ENCODE peak calls at places on chromosome 2, in nine cellular contexts. One of them, this sample, is unnamed.
A peak's percentile ranks its signal among the peaks of the same experiment; 100 is the strongest.

GRCh38 chr2:63855418-63856301 is 14.0 kb downstream of the UGP2 start:
- DNase-seq in Panc1: no peak
- DNase-seq in GM23338: no peak
- DNase-seq in K562: no peak
- DNase-seq in HepG2: no peak
- DNase-seq in HCT116: no peak
- DNase-seq in A549: no peak
- DNase-seq in SK-N-SH: no peak
- DNase-seq in GM12878: no peak
- DNase-seq in this sample: no peak

GRCh38 chr2:226352941-226353558 is 446.6 kb downstream of the IRS1 start:
- DNase-seq in GM12878: no peak
- DNase-seq in HepG2: no peak
- DNase-seq in A549: no peak
- DNase-seq in SK-N-SH: no peak
- DNase-seq in GM23338: no peak
- DNase-seq in K562: no peak
- DNase-seq in Panc1: no peak
- DNase-seq in HCT116: no peak
- DNase-seq in this sample: no peak

GRCh38 chr2:88180594-88181240 is 10.6 kb downstream of the THNSL2 start:
- DNase-seq in A549: peak; percentile 45
- DNase-seq in GM23338: no peak
- DNase-seq in SK-N-SH: no peak
- DNase-seq in HepG2: no peak
- DNase-seq in K562: no peak
- DNase-seq in HCT116: no peak
- DNase-seq in Panc1: no peak
- DNase-seq in GM12878: no peak
- DNase-seq in this sample: no peak

GRCh38 chr2:180124273-180124881 is 117.3 kb upstream of the CWC22 start:
- DNase-seq in HCT116: peak; percentile 51
- DNase-seq in A549: peak; percentile 53
- DNase-seq in GM12878: peak; percentile 4
- DNase-seq in SK-N-SH: peak; percentile 41
- DNase-seq in GM23338: peak; percentile 70
- DNase-seq in Panc1: peak; percentile 38
- DNase-seq in K562: peak; percentile 36
- DNase-seq in HepG2: peak; percentile 58
- DNase-seq in this sample: peak; percentile 8

GRCh38 chr2:241809383-241810303 is 650 bp downstream of the NEU4 start:
- DNase-seq in K562: no peak
- DNase-seq in HCT116: no peak
- DNase-seq in A549: no peak
- DNase-seq in SK-N-SH: peak; percentile 32
- DNase-seq in Panc1: no peak
- DNase-seq in GM12878: no peak
- DNase-seq in GM23338: no peak
- DNase-seq in HepG2: no peak
- DNase-seq in this sample: no peak

GRCh38 chr2:43255249-43255960 is 29.0 kb upstream of the ZFP36L2 start:
- DNase-seq in GM12878: no peak
- DNase-seq in SK-N-SH: no peak
- DNase-seq in A549: no peak
- DNase-seq in Panc1: no peak
- DNase-seq in HCT116: no peak
- DNase-seq in K562: no peak
- DNase-seq in HepG2: peak; percentile 59
- DNase-seq in GM23338: no peak
- DNase-seq in this sample: no peak

GRCh38 chr2:105802587-105802986 is 57.9 kb downstream of the NCK2 start:
- DNase-seq in A549: no peak
- DNase-seq in HepG2: no peak
- DNase-seq in K562: no peak
- DNase-seq in GM23338: no peak
- DNase-seq in HCT116: no peak
- DNase-seq in SK-N-SH: no peak
- DNase-seq in Panc1: no peak
- DNase-seq in GM12878: peak; percentile 74
- DNase-seq in this sample: no peak

GRCh38 chr2:46655551-46656436 is 176.4 kb downstream of the TMEM247 start:
- DNase-seq in HepG2: no peak
- DNase-seq in GM23338: no peak
- DNase-seq in Panc1: no peak
- DNase-seq in HCT116: no peak
- DNase-seq in A549: no peak
- DNase-seq in GM12878: no peak
- DNase-seq in SK-N-SH: no peak
- DNase-seq in K562: no peak
- DNase-seq in this sample: no peak

GRCh38 chr2:71500426-71501079 is 47.2 kb downstream of the DYSF start:
- DNase-seq in K562: no peak
- DNase-seq in HepG2: no peak
- DNase-seq in HCT116: no peak
- DNase-seq in SK-N-SH: no peak
- DNase-seq in GM12878: no peak
- DNase-seq in Panc1: no peak
- DNase-seq in GM23338: peak; percentile 19
- DNase-seq in A549: no peak
- DNase-seq in this sample: no peak

GRCh38 chr2:3037196-3038194 is 340.1 kb downstream of the EIPR1 start:
- DNase-seq in HepG2: no peak
- DNase-seq in GM12878: no peak
- DNase-seq in A549: no peak
- DNase-seq in SK-N-SH: peak; percentile 24
- DNase-seq in GM23338: no peak
- DNase-seq in Panc1: no peak
- DNase-seq in K562: no peak
- DNase-seq in HCT116: no peak
- DNase-seq in this sample: no peak

GRCh38 chr2:205858781-205859478 is 176.6 kb downstream of the NRP2 start:
- DNase-seq in Panc1: no peak
- DNase-seq in SK-N-SH: no peak
- DNase-seq in HCT116: no peak
- DNase-seq in GM12878: no peak
- DNase-seq in A549: no peak
- DNase-seq in HepG2: no peak
- DNase-seq in GM23338: peak; percentile 28
- DNase-seq in K562: no peak
- DNase-seq in this sample: no peak

GRCh38 chr2:65554765-65555561 is 122.6 kb upstream of the SPRED2 start:
- DNase-seq in HepG2: no peak
- DNase-seq in K562: peak; percentile 30
- DNase-seq in GM12878: peak; percentile 42
- DNase-seq in HCT116: no peak
- DNase-seq in GM23338: no peak
- DNase-seq in A549: no peak
- DNase-seq in Panc1: no peak
- DNase-seq in SK-N-SH: no peak
- DNase-seq in this sample: peak; percentile 5

GRCh38 chr2:118752762-118753429 is 94.6 kb downstream of the EN1 start:
- DNase-seq in K562: peak; percentile 50
- DNase-seq in SK-N-SH: no peak
- DNase-seq in A549: no peak
- DNase-seq in Panc1: no peak
- DNase-seq in HCT116: no peak
- DNase-seq in GM23338: no peak
- DNase-seq in GM12878: no peak
- DNase-seq in HepG2: no peak
- DNase-seq in this sample: no peak
- TF ChIP-seq REST in K562: no peak
- TF ChIP-seq REST in SK-N-SH: no peak
- TF ChIP-seq REST in A549: no peak
- TF ChIP-seq REST in Panc1: no peak
- TF ChIP-seq REST in HCT116: no peak
- TF ChIP-seq REST in GM23338: no peak
- TF ChIP-seq REST in GM12878: no peak
- TF ChIP-seq REST in HepG2: no peak
- TF ChIP-seq REST in this sample: no peak

DNA sequence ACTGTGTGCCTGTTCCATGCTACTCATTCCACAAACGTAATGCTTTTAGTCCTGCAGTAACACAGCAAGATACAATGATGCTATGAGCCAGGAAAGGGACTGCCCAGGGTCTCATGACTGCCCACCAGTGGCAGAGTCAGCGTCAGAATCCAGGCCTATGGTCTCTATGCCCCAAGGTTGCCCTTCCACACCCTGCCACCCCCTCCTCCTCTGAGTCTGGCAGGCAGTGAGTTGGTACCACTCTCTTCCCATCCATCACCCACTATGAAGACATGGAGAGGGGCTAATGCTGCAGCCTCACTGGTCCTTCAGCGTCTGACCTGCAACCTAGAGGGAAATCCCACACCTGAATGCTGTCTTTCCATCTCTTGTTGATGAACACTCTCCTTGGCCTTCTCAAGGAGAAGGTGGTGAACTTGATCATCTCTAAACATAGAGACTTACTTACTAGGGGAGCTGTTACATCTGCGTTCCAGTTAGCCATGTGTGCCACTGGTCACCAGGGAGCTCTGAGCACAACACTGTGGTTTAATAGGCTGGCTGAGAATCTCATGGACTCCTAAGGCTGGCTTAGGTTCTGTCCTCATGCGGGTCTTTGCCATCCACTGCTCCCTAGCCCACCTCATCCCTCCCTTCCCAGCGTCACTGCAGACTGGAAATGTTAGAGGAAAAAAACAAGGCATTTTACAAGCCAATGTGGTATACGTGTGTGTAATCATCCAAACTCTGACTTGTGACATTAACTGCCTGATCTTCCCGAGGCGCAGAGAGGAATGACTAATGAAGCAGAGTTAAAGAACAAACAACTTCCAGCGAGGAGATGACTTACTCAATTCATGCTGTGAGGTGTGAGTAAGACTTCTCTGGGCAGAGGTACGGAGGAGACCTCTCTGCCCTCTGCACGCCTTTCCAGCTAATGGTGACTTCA is 28.8 kb downstream of the STEAP3 start:
- DNase-seq in SK-N-SH: no peak
- DNase-seq in Panc1: peak; percentile 91
- DNase-seq in HCT116: peak; percentile 91
- DNase-seq in K562: no peak
- DNase-seq in GM23338: no peak
- DNase-seq in GM12878: no peak
- DNase-seq in HepG2: no peak
- DNase-seq in A549: peak; percentile 89
- DNase-seq in this sample: no peak
- TF ChIP-seq CTCF in SK-N-SH: no peak
- TF ChIP-seq CTCF in Panc1: no peak
- TF ChIP-seq CTCF in HCT116: no peak
- TF ChIP-seq CTCF in K562: no peak
- TF ChIP-seq CTCF in GM23338: no peak
- TF ChIP-seq CTCF in GM12878: no peak
- TF ChIP-seq CTCF in HepG2: no peak
- TF ChIP-seq CTCF in A549: no peak
- TF ChIP-seq CTCF in this sample: no peak

GRCh38 chr2:99299580-99299979 is 1.4 kb downstream of the LYG1 start:
- DNase-seq in Panc1: no peak
- DNase-seq in GM12878: no peak
- DNase-seq in HCT116: no peak
- DNase-seq in A549: no peak
- DNase-seq in SK-N-SH: no peak
- DNase-seq in GM23338: no peak
- DNase-seq in K562: no peak
- DNase-seq in HepG2: no peak
- DNase-seq in this sample: no peak

GRCh38 chr2:99297990-99298389 is 3.0 kb downstream of the LYG1 start:
- DNase-seq in A549: no peak
- DNase-seq in Panc1: no peak
- DNase-seq in GM12878: no peak
- DNase-seq in GM23338: no peak
- DNase-seq in K562: no peak
- DNase-seq in HepG2: no peak
- DNase-seq in SK-N-SH: no peak
- DNase-seq in HCT116: no peak
- DNase-seq in this sample: no peak
- TF ChIP-seq REST in A549: no peak
- TF ChIP-seq REST in Panc1: no peak
- TF ChIP-seq REST in GM12878: no peak
- TF ChIP-seq REST in GM23338: no peak
- TF ChIP-seq REST in K562: no peak
- TF ChIP-seq REST in HepG2: no peak
- TF ChIP-seq REST in SK-N-SH: no peak
- TF ChIP-seq REST in HCT116: no peak
- TF ChIP-seq REST in this sample: no peak

GRCh38 chr2:131041402-131042160 is 51.7 kb downstream of the FAM168B start:
- DNase-seq in GM23338: no peak
- DNase-seq in GM12878: no peak
- DNase-seq in HepG2: no peak
- DNase-seq in K562: no peak
- DNase-seq in HCT116: no peak
- DNase-seq in SK-N-SH: no peak
- DNase-seq in A549: no peak
- DNase-seq in Panc1: no peak
- DNase-seq in this sample: no peak

GRCh38 chr2:131042161-131042775 is 51.0 kb downstream of the FAM168B start:
- DNase-seq in SK-N-SH: peak; percentile 42
- DNase-seq in HepG2: no peak
- DNase-seq in GM12878: no peak
- DNase-seq in HCT116: no peak
- DNase-seq in K562: peak; percentile 41
- DNase-seq in Panc1: no peak
- DNase-seq in A549: no peak
- DNase-seq in GM23338: no peak
- DNase-seq in this sample: peak; percentile 10

GRCh38 chr2:131039908-131040660 is 53.2 kb downstream of the FAM168B start:
- DNase-seq in HepG2: no peak
- DNase-seq in GM12878: no peak
- DNase-seq in SK-N-SH: no peak
- DNase-seq in GM23338: no peak
- DNase-seq in K562: no peak
- DNase-seq in A549: no peak
- DNase-seq in Panc1: no peak
- DNase-seq in HCT116: no peak
- DNase-seq in this sample: no peak

GRCh38 chr2:131039535-131039907 is 53.7 kb downstream of the FAM168B start:
- DNase-seq in HCT116: no peak
- DNase-seq in GM12878: no peak
- DNase-seq in Panc1: no peak
- DNase-seq in HepG2: no peak
- DNase-seq in A549: no peak
- DNase-seq in SK-N-SH: no peak
- DNase-seq in K562: no peak
- DNase-seq in GM23338: no peak
- DNase-seq in this sample: no peak

DNA sequence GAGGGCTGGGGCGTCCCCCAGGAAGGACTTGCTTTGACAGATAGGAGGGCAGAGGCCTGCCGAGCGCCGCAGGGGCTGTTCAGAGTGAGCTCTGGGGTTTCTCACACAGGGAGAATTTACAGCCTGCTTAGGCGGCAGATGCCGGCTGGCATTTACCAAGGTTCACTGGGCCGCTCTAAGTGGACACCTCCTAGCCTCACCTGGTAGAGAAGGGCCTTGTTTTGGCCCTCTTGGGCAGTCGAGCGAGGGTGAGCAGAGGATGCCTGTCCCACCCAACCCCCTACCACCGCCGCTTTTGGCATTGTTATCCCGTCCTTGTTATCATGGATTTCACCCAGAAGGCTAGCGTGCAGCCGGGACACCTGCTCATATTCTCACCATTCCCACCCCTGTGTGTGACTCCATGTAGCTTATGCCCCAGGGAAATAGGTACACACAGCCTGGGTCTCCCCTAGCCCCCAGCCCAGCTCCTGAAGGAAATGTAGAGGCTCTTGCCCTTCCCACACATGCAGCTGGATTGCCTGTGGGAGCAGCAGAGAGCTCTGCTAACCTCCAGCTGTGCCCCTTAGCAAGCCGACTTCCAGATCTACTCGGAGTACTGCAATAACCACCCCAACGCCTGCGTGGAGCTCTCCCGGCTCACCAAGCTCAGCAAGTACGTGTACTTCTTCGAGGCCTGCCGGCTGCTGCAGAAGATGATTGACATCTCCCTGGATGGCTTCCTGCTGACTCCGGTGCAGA is 52.4 kb downstream of the FAM168B start:
- DNase-seq in HepG2: no peak
- DNase-seq in HCT116: no peak
- DNase-seq in GM23338: no peak
- DNase-seq in K562: no peak
- DNase-seq in GM12878: no peak
- DNase-seq in Panc1: no peak
- DNase-seq in SK-N-SH: no peak
- DNase-seq in A549: no peak
- DNase-seq in this sample: no peak
- TF ChIP-seq CTCF in HepG2: no peak
- TF ChIP-seq CTCF in HCT116: no peak
- TF ChIP-seq CTCF in GM23338: no peak
- TF ChIP-seq CTCF in K562: no peak
- TF ChIP-seq CTCF in GM12878: no peak
- TF ChIP-seq CTCF in Panc1: no peak
- TF ChIP-seq CTCF in SK-N-SH: no peak
- TF ChIP-seq CTCF in A549: no peak
- TF ChIP-seq CTCF in this sample: no peak

This sample was measured in HL-60.